ENCODE peak calls at places on chromosomes 13 and 19, in seven cellular contexts. E is T-helper 1 cell; F is hypothalamus; I is activated T-cell treated with anti-CD3 and anti-CD28 coated beads, Interleukin-2, amount 50 U/mL, for 48 hours; Z is neuronal stem cell; K is fibroblast of villous mesenchyme; Y is BE2C. T is an unnamed sample.

GRCh38 chr13:102400619-102401125 is 1.2 kb downstream of the FGF14 start:
- DNase-seq in F (peak), Z (no peak), K (peak), I (peak), E (no peak), Y (peak), T (peak)

GRCh38 chr13:45799451-45799850 is 52.1 kb downstream of the SIAH3 start:
- DNase-seq in Y (peak), K (no peak), Z (no peak), F (no peak), E (no peak), I (no peak), T (no peak)

GRCh38 chr13:82747331-82747730 is 1134.9 kb downstream of the SLITRK1 start:
- DNase-seq in Z (peak), E (no peak), F (no peak), Y (no peak), I (no peak), K (no peak), T (no peak)

GRCh38 chr19:24069907-24070657 is 16.9 kb upstream of the ZNF254 start:
- DNase-seq in Y (no peak), K (no peak), F (no peak), E (no peak), I (no peak), Z (no peak), T (no peak)

GRCh38 chr19:13037161-13037560 is 41.9 kb downstream of the NFIX start:
- DNase-seq in I (no peak), E (no peak), K (peak), F (no peak), Z (no peak), Y (no peak), T (no peak)

GRCh38 chr19:42653841-42654240 is 59.1 kb upstream of the CEACAM8 start:
- DNase-seq in I (no peak), E (no peak), Y (no peak), Z (no peak), K (no peak), F (no peak), T (no peak)

GRCh38 chr13:99281811-99282263 is 23.7 kb upstream of the GPR18 start:
- DNase-seq in E (peak), Z (no peak), I (no peak), Y (no peak), K (peak), F (no peak), T (no peak)

GRCh38 chr19:12652219-12652618 is 14.3 kb downstream of the MAN2B1 start:
- DNase-seq in K (no peak), Z (no peak), I (no peak), Y (no peak), E (no peak), F (no peak), T (no peak)

GRCh38 chr19:3057275-3057714 is 5.0 kb downstream of the TLE5 start:
- DNase-seq in E (no peak), Z (no peak), F (peak), I (no peak), Y (peak), K (no peak), T (peak)

GRCh38 chr19:10115392-10116084 is 4.0 kb downstream of the P2RY11 start:
- DNase-seq in K (no peak), F (no peak), Y (no peak), Z (no peak), I (peak), E (no peak), T (no peak)

GRCh38 chr13:35976126-35976525 is 155.1 kb downstream of the DCLK1 start:
- DNase-seq in Z (no peak), K (no peak), Y (no peak), I (no peak), E (no peak), F (no peak), T (no peak)

GRCh38 chr13:73549717-73550116 is 490.9 kb downstream of the KLF5 start:
- DNase-seq in K (no peak), E (no peak), I (no peak), Y (no peak), F (no peak), Z (no peak), T (no peak)

GRCh38 chr13:33891196-33891742 is 73.3 kb downstream of the RFC3 start:
- DNase-seq in F (no peak), E (no peak), Y (no peak), K (no peak), Z (no peak), I (no peak), T (no peak)

GRCh38 chr13:66974889-66975288 is 255.2 kb downstream of the PCDH9 start:
- DNase-seq in I (no peak), K (no peak), Y (no peak), E (no peak), F (no peak), Z (no peak), T (no peak)

GRCh38 chr19:16112778-16113177 is 1.1 kb downstream of the RAB8A start:
- DNase-seq in Y (no peak), I (no peak), K (no peak), E (no peak), Z (no peak), F (no peak), T (no peak)

GRCh38 chr19:16594681-16595091 is 22.5 kb upstream of the SLC35E1 start:
- DNase-seq in E (no peak), Z (no peak), F (no peak), K (no peak), I (peak), Y (no peak), T (no peak)

GRCh38 chr19:12260861-12261260 is 33.8 kb downstream of the ZNF44 start:
- DNase-seq in K (no peak), Z (no peak), E (no peak), Y (no peak), F (no peak), I (no peak), T (no peak)

GRCh38 chr19:52070496-52070895 is 21.9 kb upstream of the ZNF432 start:
- DNase-seq in F (no peak), Z (no peak), Y (no peak), E (no peak), I (no peak), K (peak), T (no peak)

GRCh38 chr13:52112606-52113005 is 16.3 kb downstream of the NEK5 start:
- DNase-seq in Y (no peak), I (no peak), Z (no peak), E (no peak), K (no peak), F (no peak), T (no peak)

GRCh38 chr19:50415661-50416033 is 3.1 kb upstream of the SPIB start:
- DNase-seq in E (no peak), F (no peak), K (no peak), I (no peak), Y (no peak), Z (no peak), T (no peak)

GRCh38 chr19:42352216-42352892 is 26.9 kb downstream of the MEGF8 start:
- DNase-seq in Y (peak), E (no peak), Z (peak), I (peak), K (no peak), F (peak), T (peak)

GRCh38 chr19:40805258-40805868 is 6.4 kb downstream of the EGLN2 start:
- DNase-seq in K (no peak), I (peak), Z (no peak), E (no peak), F (no peak), Y (no peak), T (no peak)

GRCh38 chr13:42574435-42575311 is 721 bp downstream of the TNFSF11 start:
- DNase-seq in E (no peak), K (no peak), Z (no peak), F (no peak), Y (no peak), I (peak), T (no peak)

GRCh38 chr13:112725346-112726017 is 35.6 kb downstream of the ATP11A start:
- DNase-seq in E (no peak), F (no peak), Z (no peak), K (no peak), Y (no peak), I (peak), T (no peak)

GRCh38 chr13:32150794-32151193 is 119.2 kb downstream of the FRY start:
- DNase-seq in I (no peak), E (no peak), Y (no peak), F (no peak), K (peak), Z (no peak), T (no peak)

GRCh38 chr13:36154567-36155231 is 23.5 kb upstream of the DCLK1 start:
- DNase-seq in F (no peak), K (no peak), I (peak), Z (peak), E (no peak), Y (no peak), T (peak)

GRCh38 chr19:53951436-53951835 is 11.3 kb upstream of the CACNG8 start:
- DNase-seq in Y (no peak), Z (no peak), K (no peak), E (no peak), I (no peak), F (no peak), T (no peak)

GRCh38 chr19:10274589-10274988 is 3.7 kb downstream of the ICAM1 start:
- DNase-seq in F (no peak), E (no peak), I (no peak), Y (no peak), K (no peak), Z (no peak), T (no peak)

GRCh38 chr13:24007979-24008620 is 110.8 kb upstream of the C1QTNF9B start:
- DNase-seq in F (no peak), E (no peak), Z (no peak), Y (no peak), K (no peak), I (no peak), T (no peak)

GRCh38 chr19:32881766-32882165 is 12.2 kb upstream of the SLC7A9 start:
- DNase-seq in Y (no peak), F (no peak), I (no peak), E (no peak), K (no peak), Z (no peak), T (no peak)

GRCh38 chr13:44131069-44131614 is 242.5 kb upstream of the SERP2 start:
- DNase-seq in F (no peak), E (no peak), K (no peak), Y (no peak), I (no peak), Z (no peak), T (peak)

GRCh38 chr19:12000152-12000981 is 35.1 kb downstream of the ZNF433 start:
- DNase-seq in F (no peak), Z (no peak), E (no peak), K (no peak), Y (no peak), I (peak), T (no peak)

GRCh38 chr19:16067205-16067938 is 8.9 kb upstream of the TPM4 start:
- DNase-seq in F (peak), E (no peak), I (no peak), Z (no peak), Y (no peak), K (peak), T (no peak)

GRCh38 chr19:39599116-39599515 is 3.2 kb upstream of the LGALS13 start:
- DNase-seq in Y (no peak), F (no peak), Z (peak), I (peak), K (peak), E (no peak), T (no peak)